ENCODE peak calls at places on chromosome 13, in five cellular contexts. B, R, P, G and U are unnamed samples.

GRCh38 chr13:33676700-33677048 is 141.3 kb upstream of the RFC3 start:
- DNase-seq in B (peak), R (peak), P (no peak), G (peak), U (peak)

GRCh38 chr13:81757348-81757950 is 1416.5 kb upstream of the SPRY2 start:
- DNase-seq in B (no peak), R (no peak), P (no peak), G (no peak), U (no peak)

GRCh38 chr13:114152831-114153371 is 20.5 kb upstream of the RASA3 start:
- DNase-seq in B (no peak), R (peak), P (no peak), G (no peak), U (no peak)

GRCh38 chr13:37788346-37788745 is 81.2 kb downstream of the TRPC4 start:
- DNase-seq in B (no peak), R (no peak), P (no peak), G (no peak), U (no peak)

GRCh38 chr13:31522431-31522830 is 216.9 kb upstream of the RXFP2 start:
- DNase-seq in B (no peak), R (no peak), P (no peak), G (no peak), U (no peak)

GRCh38 chr13:21999666-22000065 is 328.8 kb downstream of the FGF9 start:
- DNase-seq in B (no peak), R (no peak), P (no peak), G (no peak), U (no peak)

GRCh38 chr13:51882570-51883225 is 20.9 kb downstream of the CCDC70 start:
- DNase-seq in B (no peak), R (no peak), P (no peak), G (no peak), U (no peak)

GRCh38 chr13:94318418-94318817 is 161.1 kb downstream of the DCT start:
- DNase-seq in B (no peak), R (no peak), P (no peak), G (no peak), U (no peak)

GRCh38 chr13:44414771-44415170 is 41.1 kb downstream of the SERP2 start:
- DNase-seq in B (no peak), R (peak), P (no peak), G (no peak), U (no peak)

GRCh38 chr13:28558126-28558525 is 63.2 kb upstream of the FLT1 start:
- DNase-seq in B (no peak), R (no peak), P (no peak), G (peak), U (no peak)